ENCODE peak calls at places on chromosomes 16 and 17, in six cellular contexts. One of them, this sample, is unnamed.

GRCh38 chr17:57940217-57940616 is 15.0 kb downstream of the CUEDC1 start:
- DNase-seq in mucosa of descending colon: no peak
- DNase-seq in tibial nerve: no peak
- DNase-seq in CD4-positive, alpha-beta T cell: no peak
- DNase-seq in IMR-90: no peak
- DNase-seq in endodermal cell: peak; percentile 80
- DNase-seq in this sample: no peak

GRCh38 chr17:78359936-78360370 is at the start of gene SOCS3:
- DNase-seq in mucosa of descending colon: peak; percentile 97
- DNase-seq in tibial nerve: peak; percentile 89
- DNase-seq in IMR-90: peak; percentile 94
- DNase-seq in endodermal cell: peak; percentile 99
- DNase-seq in CD4-positive, alpha-beta T cell: peak; percentile 93
- DNase-seq in this sample: peak; percentile 79

GRCh38 chr17:65000798-65001197 is 55.7 kb downstream of the GNA13 start:
- DNase-seq in CD4-positive, alpha-beta T cell: no peak
- DNase-seq in endodermal cell: no peak
- DNase-seq in mucosa of descending colon: no peak
- DNase-seq in tibial nerve: no peak
- DNase-seq in IMR-90: no peak
- DNase-seq in this sample: no peak

GRCh38 chr16:49055824-49056545 is 225.7 kb downstream of the CBLN1 start:
- DNase-seq in endodermal cell: peak; percentile 64
- DNase-seq in mucosa of descending colon: no peak
- DNase-seq in CD4-positive, alpha-beta T cell: no peak
- DNase-seq in IMR-90: no peak
- DNase-seq in tibial nerve: no peak
- DNase-seq in this sample: no peak

GRCh38 chr17:81065500-81065899 is 30.5 kb downstream of the BAIAP2 start:
- DNase-seq in tibial nerve: no peak
- DNase-seq in IMR-90: no peak
- DNase-seq in endodermal cell: no peak
- DNase-seq in CD4-positive, alpha-beta T cell: no peak
- DNase-seq in mucosa of descending colon: no peak
- DNase-seq in this sample: no peak

GRCh38 chr17:19321481-19322128 is 40.9 kb downstream of the B9D1 start:
- DNase-seq in IMR-90: no peak
- DNase-seq in mucosa of descending colon: no peak
- DNase-seq in endodermal cell: peak; percentile 85
- DNase-seq in CD4-positive, alpha-beta T cell: no peak
- DNase-seq in tibial nerve: no peak
- DNase-seq in this sample: no peak

GRCh38 chr16:85330694-85331188 is 218.5 kb upstream of the CIBAR2 start:
- DNase-seq in tibial nerve: no peak
- DNase-seq in endodermal cell: peak; percentile 92
- DNase-seq in IMR-90: peak; percentile 86
- DNase-seq in mucosa of descending colon: no peak
- DNase-seq in CD4-positive, alpha-beta T cell: no peak
- DNase-seq in this sample: no peak

GRCh38 chr17:81483085-81483861 is 29.3 kb downstream of the ACTG1 start:
- DNase-seq in CD4-positive, alpha-beta T cell: no peak
- DNase-seq in IMR-90: no peak
- DNase-seq in mucosa of descending colon: peak; percentile 48
- DNase-seq in tibial nerve: no peak
- DNase-seq in endodermal cell: peak; percentile 80
- DNase-seq in this sample: no peak

GRCh38 chr17:64148699-64149098 is 18.8 kb upstream of the ERN1 start:
- DNase-seq in mucosa of descending colon: no peak
- DNase-seq in endodermal cell: no peak
- DNase-seq in tibial nerve: no peak
- DNase-seq in IMR-90: no peak
- DNase-seq in CD4-positive, alpha-beta T cell: no peak
- DNase-seq in this sample: no peak

GRCh38 chr17:50199651-50200446 is 1.6 kb downstream of the COL1A1 start:
- DNase-seq in IMR-90: peak; percentile 93
- DNase-seq in CD4-positive, alpha-beta T cell: peak; percentile 59
- DNase-seq in endodermal cell: peak; percentile 98
- DNase-seq in mucosa of descending colon: peak; percentile 85
- DNase-seq in tibial nerve: peak; percentile 92
- DNase-seq in this sample: peak; percentile 41

GRCh38 chr17:2082003-2082862 is 27.3 kb downstream of the HIC1 start:
- DNase-seq in IMR-90: peak; percentile 41
- DNase-seq in CD4-positive, alpha-beta T cell: no peak
- DNase-seq in tibial nerve: no peak
- DNase-seq in endodermal cell: peak; percentile 72
- DNase-seq in mucosa of descending colon: no peak
- DNase-seq in this sample: no peak

GRCh38 chr17:71200597-71200996 is 920.2 kb upstream of the SOX9 start:
- DNase-seq in IMR-90: no peak
- DNase-seq in endodermal cell: no peak
- DNase-seq in CD4-positive, alpha-beta T cell: no peak
- DNase-seq in mucosa of descending colon: no peak
- DNase-seq in tibial nerve: no peak
- DNase-seq in this sample: no peak

GRCh38 chr16:57146735-57147134 is 39.1 kb downstream of the PSME3IP1 start:
- DNase-seq in endodermal cell: peak; percentile 87
- DNase-seq in IMR-90: no peak
- DNase-seq in tibial nerve: no peak
- DNase-seq in CD4-positive, alpha-beta T cell: no peak
- DNase-seq in mucosa of descending colon: no peak
- DNase-seq in this sample: no peak

GRCh38 chr17:58997756-58998553 is 108.7 kb downstream of the TRIM37 start:
- DNase-seq in tibial nerve: no peak
- DNase-seq in IMR-90: peak; percentile 40
- DNase-seq in CD4-positive, alpha-beta T cell: no peak
- DNase-seq in mucosa of descending colon: no peak
- DNase-seq in endodermal cell: no peak
- DNase-seq in this sample: no peak

GRCh38 chr17:64736804-64737492 is 74.8 kb upstream of the SMURF2 start:
- DNase-seq in IMR-90: peak; percentile 72
- DNase-seq in endodermal cell: peak; percentile 80
- DNase-seq in mucosa of descending colon: peak; percentile 50
- DNase-seq in tibial nerve: no peak
- DNase-seq in CD4-positive, alpha-beta T cell: peak; percentile 38
- DNase-seq in this sample: no peak

GRCh38 chr17:61868074-61868473 is 4.7 kb upstream of the BRIP1 start:
- DNase-seq in tibial nerve: no peak
- DNase-seq in mucosa of descending colon: no peak
- DNase-seq in CD4-positive, alpha-beta T cell: no peak
- DNase-seq in IMR-90: no peak
- DNase-seq in endodermal cell: no peak
- DNase-seq in this sample: no peak

GRCh38 chr17:61874075-61874474 is 10.7 kb upstream of the BRIP1 start:
- DNase-seq in IMR-90: no peak
- DNase-seq in CD4-positive, alpha-beta T cell: no peak
- DNase-seq in endodermal cell: no peak
- DNase-seq in mucosa of descending colon: no peak
- DNase-seq in tibial nerve: no peak
- DNase-seq in this sample: no peak

GRCh38 chr17:61867033-61867432 is 3.7 kb upstream of the BRIP1 start:
- DNase-seq in endodermal cell: no peak
- DNase-seq in CD4-positive, alpha-beta T cell: no peak
- DNase-seq in IMR-90: no peak
- DNase-seq in tibial nerve: no peak
- DNase-seq in mucosa of descending colon: no peak
- DNase-seq in this sample: no peak

GRCh38 chr17:61872099-61872498 is 8.8 kb upstream of the BRIP1 start:
- DNase-seq in endodermal cell: no peak
- DNase-seq in mucosa of descending colon: no peak
- DNase-seq in tibial nerve: no peak
- DNase-seq in CD4-positive, alpha-beta T cell: no peak
- DNase-seq in IMR-90: no peak
- DNase-seq in this sample: no peak

GRCh38 chr17:61869138-61869537 is 5.8 kb upstream of the BRIP1 start:
- DNase-seq in mucosa of descending colon: no peak
- DNase-seq in endodermal cell: no peak
- DNase-seq in CD4-positive, alpha-beta T cell: no peak
- DNase-seq in IMR-90: no peak
- DNase-seq in tibial nerve: no peak
- DNase-seq in this sample: no peak
- TF ChIP-seq CTCF in mucosa of descending colon: no peak
- TF ChIP-seq CTCF in endodermal cell: no peak
- TF ChIP-seq CTCF in CD4-positive, alpha-beta T cell: no peak
- TF ChIP-seq CTCF in IMR-90: no peak
- TF ChIP-seq CTCF in tibial nerve: no peak
- TF ChIP-seq CTCF in this sample: no peak

GRCh38 chr16:88283596-88283995 is 99.2 kb upstream of the ZNF469 start:
- DNase-seq in IMR-90: no peak
- DNase-seq in endodermal cell: no peak
- DNase-seq in mucosa of descending colon: no peak
- DNase-seq in tibial nerve: no peak
- DNase-seq in CD4-positive, alpha-beta T cell: no peak
- DNase-seq in this sample: no peak

GRCh38 chr16:88284626-88285513 is 97.9 kb upstream of the ZNF469 start:
- DNase-seq in endodermal cell: no peak
- DNase-seq in mucosa of descending colon: no peak
- DNase-seq in IMR-90: no peak
- DNase-seq in tibial nerve: no peak
- DNase-seq in CD4-positive, alpha-beta T cell: no peak
- DNase-seq in this sample: no peak

GRCh38 chr16:88285514-88285822 is 97.3 kb upstream of the ZNF469 start:
- DNase-seq in mucosa of descending colon: no peak
- DNase-seq in tibial nerve: no peak
- DNase-seq in endodermal cell: no peak
- DNase-seq in IMR-90: no peak
- DNase-seq in CD4-positive, alpha-beta T cell: no peak
- DNase-seq in this sample: no peak

GRCh38 chr16:88282221-88283041 is 100.3 kb upstream of the ZNF469 start:
- DNase-seq in tibial nerve: no peak
- DNase-seq in IMR-90: peak; percentile 44
- DNase-seq in mucosa of descending colon: no peak
- DNase-seq in CD4-positive, alpha-beta T cell: no peak
- DNase-seq in endodermal cell: no peak
- DNase-seq in this sample: no peak

DNA sequence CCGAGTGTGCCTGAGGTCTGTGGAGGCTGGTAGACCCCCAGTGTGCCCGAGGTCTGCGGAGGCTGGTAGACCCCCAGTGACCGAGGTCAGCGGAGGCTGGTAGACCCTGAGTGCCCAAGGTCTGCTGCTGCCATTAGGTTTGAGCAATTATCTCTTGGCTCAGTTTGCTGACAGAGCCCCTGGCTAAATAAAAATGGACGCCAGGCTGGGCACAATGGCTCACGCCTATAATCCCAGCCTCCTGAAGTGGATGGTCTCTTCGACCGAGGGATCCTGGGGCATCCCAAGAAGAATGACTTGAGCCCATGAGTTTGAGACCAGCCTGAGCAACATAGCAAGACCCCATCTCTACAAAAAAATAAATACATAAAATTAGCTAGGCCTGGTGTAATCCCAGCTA is 98.7 kb upstream of the ZNF469 start:
- DNase-seq in IMR-90: no peak
- DNase-seq in endodermal cell: no peak
- DNase-seq in tibial nerve: no peak
- DNase-seq in CD4-positive, alpha-beta T cell: no peak
- DNase-seq in mucosa of descending colon: no peak
- DNase-seq in this sample: no peak
- H3K9me3 ChIP-seq in IMR-90: peaks cover 14% of the 10 kb centered on the region
- H3K9me3 ChIP-seq in endodermal cell: peaks cover 48% of the 10 kb centered on the region
- H3K9me3 ChIP-seq in tibial nerve: no peaks in the 10 kb centered on the region
- H3K9me3 ChIP-seq in CD4-positive, alpha-beta T cell: peaks cover 26% of the 10 kb centered on the region
- H3K9me3 ChIP-seq in mucosa of descending colon: peaks cover 20% of the 10 kb centered on the region
- H3K9me3 ChIP-seq in this sample: peaks cover 7% of the 10 kb centered on the region

GRCh38 chr17:45172541-45173286 is 11.0 kb downstream of the HEXIM2 start:
- DNase-seq in endodermal cell: peak; percentile 87
- DNase-seq in mucosa of descending colon: peak; percentile 79
- DNase-seq in IMR-90: peak; percentile 72
- DNase-seq in tibial nerve: no peak
- DNase-seq in CD4-positive, alpha-beta T cell: peak; percentile 17
- DNase-seq in this sample: no peak
- TF ChIP-seq CTCF in endodermal cell: peak; percentile 42
- TF ChIP-seq CTCF in mucosa of descending colon: no peak
- TF ChIP-seq CTCF in IMR-90: no peak
- TF ChIP-seq CTCF in tibial nerve: peak; percentile 16
- TF ChIP-seq CTCF in CD4-positive, alpha-beta T cell: peak; percentile 46
- TF ChIP-seq CTCF in this sample: no peak

GRCh38 chr17:39927928-39928867 is 666 bp downstream of the LRRC3C start:
- DNase-seq in tibial nerve: no peak
- DNase-seq in IMR-90: no peak
- DNase-seq in endodermal cell: peak; percentile 92
- DNase-seq in CD4-positive, alpha-beta T cell: no peak
- DNase-seq in mucosa of descending colon: peak; percentile 70
- DNase-seq in this sample: no peak

GRCh38 chr17:39928868-39929651 is 1.5 kb downstream of the LRRC3C start:
- DNase-seq in CD4-positive, alpha-beta T cell: no peak
- DNase-seq in IMR-90: peak; percentile 96
- DNase-seq in mucosa of descending colon: no peak
- DNase-seq in tibial nerve: no peak
- DNase-seq in endodermal cell: no peak
- DNase-seq in this sample: no peak

GRCh38 chr17:39927101-39927927 is at the start of the genes LRRC3C and ORMDL3:
- DNase-seq in IMR-90: peak; percentile 92
- DNase-seq in mucosa of descending colon: peak; percentile 97
- DNase-seq in CD4-positive, alpha-beta T cell: peak; percentile 86
- DNase-seq in tibial nerve: peak; percentile 89
- DNase-seq in endodermal cell: peak; percentile 99
- DNase-seq in this sample: peak; percentile 53

GRCh38 chr17:39926588-39927100 is 757 bp downstream of the ORMDL3 start:
- DNase-seq in mucosa of descending colon: peak; percentile 75
- DNase-seq in CD4-positive, alpha-beta T cell: peak; percentile 47
- DNase-seq in IMR-90: no peak
- DNase-seq in endodermal cell: peak; percentile 88
- DNase-seq in tibial nerve: no peak
- DNase-seq in this sample: no peak

DNA sequence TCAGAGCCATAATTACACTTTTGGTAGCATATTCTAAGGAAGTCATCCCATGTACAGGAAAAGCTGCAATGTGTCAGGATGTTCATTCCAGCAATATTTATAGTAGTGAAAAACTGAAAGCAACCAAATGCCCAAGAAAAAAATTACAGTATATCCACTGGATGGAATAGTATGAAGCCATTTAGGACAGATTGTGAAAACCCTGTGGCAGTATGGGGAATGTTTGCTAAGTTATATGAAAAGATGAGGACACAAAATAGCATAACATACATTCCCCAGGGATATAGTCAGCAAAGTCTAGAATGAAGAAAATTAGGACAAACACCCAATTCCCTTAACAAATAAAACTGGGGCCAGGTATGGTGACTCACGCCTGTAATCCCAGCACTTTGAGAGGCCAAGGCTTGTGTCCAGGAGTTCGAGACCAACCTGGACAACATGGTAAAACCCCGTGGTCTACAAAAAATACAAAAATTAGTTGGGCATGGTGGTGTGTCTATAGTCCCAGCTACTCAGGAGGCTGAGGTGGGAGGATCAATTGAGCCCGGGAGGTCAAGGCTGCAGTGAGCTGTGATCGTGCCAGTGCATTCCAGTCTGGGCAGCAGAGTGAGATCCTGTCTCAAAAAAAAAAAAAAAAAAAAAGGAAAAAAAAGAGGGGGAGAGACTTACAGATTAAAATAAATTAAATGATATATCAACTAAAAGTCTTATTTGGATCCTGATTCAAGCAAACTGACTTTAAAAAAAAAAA is 2.3 kb downstream of the LRRC3C start:
- DNase-seq in IMR-90: peak; percentile 82
- DNase-seq in tibial nerve: no peak
- DNase-seq in mucosa of descending colon: no peak
- DNase-seq in endodermal cell: no peak
- DNase-seq in CD4-positive, alpha-beta T cell: no peak
- DNase-seq in this sample: no peak
- H3K9me3 ChIP-seq in IMR-90: no peaks in the 10 kb centered on the region
- H3K9me3 ChIP-seq in tibial nerve: no peaks in the 10 kb centered on the region
- H3K9me3 ChIP-seq in mucosa of descending colon: no peaks in the 10 kb centered on the region
- H3K9me3 ChIP-seq in endodermal cell: no peaks in the 10 kb centered on the region
- H3K9me3 ChIP-seq in CD4-positive, alpha-beta T cell: no peaks in the 10 kb centered on the region
- H3K9me3 ChIP-seq in this sample: no peaks in the 10 kb centered on the region

GRCh38 chr16:6946106-6946505 is 386.5 kb upstream of the RBFOX1 start:
- DNase-seq in IMR-90: no peak
- DNase-seq in tibial nerve: no peak
- DNase-seq in CD4-positive, alpha-beta T cell: no peak
- DNase-seq in mucosa of descending colon: no peak
- DNase-seq in endodermal cell: no peak
- DNase-seq in this sample: no peak
- TF ChIP-seq CTCF in IMR-90: no peak
- TF ChIP-seq CTCF in tibial nerve: no peak
- TF ChIP-seq CTCF in CD4-positive, alpha-beta T cell: no peak
- TF ChIP-seq CTCF in mucosa of descending colon: no peak
- TF ChIP-seq CTCF in endodermal cell: no peak
- TF ChIP-seq CTCF in this sample: no peak